ENCODE peak calls at places on chromosomes 5 and 9, in five cellular contexts. Y is activated naive CD8-positive, alpha-beta T cell treated with anti-CD3 and anti-CD28 coated beads for 36 hours; L is astrocyte of the hippocampus; B is posterior cingulate gyrus; Q is activated CD4-positive, CD25-positive, alpha-beta regulatory T cell treated with anti-CD3 and anti-CD28 coated beads, Interleukin-2, amount 50 U/mL, for 72 hours. F is an unnamed sample.

GRCh38 chr5:146047396-146047795 is 58.0 kb downstream of the PLAC8L1 start:
- DNase-seq in Y (no peak), L (peak), B (no peak), Q (no peak), F (peak)

GRCh38 chr5:140169410-140169809 is 5.6 kb upstream of the CYSTM1 start:
- DNase-seq in Y (no peak), L (no peak), B (no peak), Q (no peak), F (no peak)

GRCh38 chr9:134220311-134220710 is 55.9 kb upstream of the RNU6ATAC start:
- DNase-seq in Y (no peak), L (no peak), B (no peak), Q (no peak), F (no peak)

GRCh38 chr9:87590996-87591395 is 93.3 kb downstream of the DAPK1 start:
- DNase-seq in Y (no peak), L (no peak), B (no peak), Q (no peak), F (no peak)

GRCh38 chr5:169584998-169585451 is 1.5 kb downstream of the SPDL1 start:
- DNase-seq in Y (no peak), L (no peak), B (no peak), Q (no peak), F (no peak)

GRCh38 chr9:108543251-108543768 is 312.5 kb downstream of the ACTL7B start:
- DNase-seq in Y (no peak), L (no peak), B (no peak), Q (no peak), F (no peak)

GRCh38 chr9:34579097-34579818 is 10.3 kb downstream of the CNTFR start:
- DNase-seq in Y (no peak), L (no peak), B (no peak), Q (no peak), F (no peak)

GRCh38 chr5:3027185-3027865 is 275.8 kb upstream of the IRX2 start:
- DNase-seq in Y (no peak), L (no peak), B (no peak), Q (no peak), F (no peak)

GRCh38 chr5:11251242-11251641 is 490.2 kb upstream of the DAP start:
- DNase-seq in Y (no peak), L (peak), B (no peak), Q (no peak), F (peak)

GRCh38 chr9:72205513-72205912 is 56.3 kb downstream of the GDA start:
- DNase-seq in Y (no peak), L (peak), B (no peak), Q (no peak), F (no peak)

GRCh38 chr5:11062379-11062778 is 301.3 kb upstream of the DAP start:
- DNase-seq in Y (no peak), L (peak), B (no peak), Q (no peak), F (peak)

GRCh38 chr5:155616779-155617392 is 603.3 kb downstream of the KIF4B start:
- DNase-seq in Y (peak), L (peak), B (peak), Q (peak), F (no peak)

GRCh38 chr5:176768174-176768970 is 42.0 kb upstream of the UNC5A start:
- DNase-seq in Y (no peak), L (no peak), B (no peak), Q (peak), F (no peak)

GRCh38 chr5:131129306-131129705 is 35.8 kb downstream of the HINT1 start:
- DNase-seq in Y (no peak), L (no peak), B (no peak), Q (no peak), F (no peak)

GRCh38 chr5:154194348-154195329 is 4.1 kb downstream of the GALNT10 start:
- DNase-seq in Y (no peak), L (peak), B (no peak), Q (no peak), F (peak)

GRCh38 chr5:181163487-181164075 is 16.2 kb downstream of the OR2V2 start:
- DNase-seq in Y (no peak), L (no peak), B (no peak), Q (no peak), F (no peak)

GRCh38 chr9:127930298-127931091 is at the start of gene PIP5KL1:
- DNase-seq in Y (peak), L (peak), B (peak), Q (peak), F (peak)

GRCh38 chr9:96214639-96215038 is 87.3 kb downstream of the HSD17B3 start:
- DNase-seq in Y (no peak), L (no peak), B (no peak), Q (no peak), F (no peak)

GRCh38 chr9:88344013-88344412 is 44.2 kb upstream of the SPIN1 start:
- DNase-seq in Y (no peak), L (no peak), B (no peak), Q (no peak), F (no peak)

GRCh38 chr5:139862313-139862712 is 66.7 kb downstream of the PSD2 start:
- DNase-seq in Y (no peak), L (peak), B (no peak), Q (no peak), F (peak)

GRCh38 chr5:142175039-142175438 is 66.5 kb downstream of the NDFIP1 start:
- DNase-seq in Y (no peak), L (no peak), B (no peak), Q (no peak), F (no peak)

F was measured in astrocyte of the spinal cord.